ENCODE peak calls at places on chromosome 15, in seven cellular contexts. I is T-helper 17 cell; V is activated naive CD4-positive, alpha-beta T cell; L is NAMALWA; H is ACHN; Z is endothelial cell; T is effector CD4-positive, alpha-beta T cell. B is an unnamed sample.

GRCh38 chr15:26294062-26294689 is 431.0 kb upstream of the ATP10A start:
- DNase-seq in I (no peak), V (no peak), L (no peak), H (no peak), Z (no peak), T (no peak), B (no peak)

GRCh38 chr15:89299896-89300295 is 34.7 kb downstream of the POLG start:
- DNase-seq in I (no peak), V (no peak), L (no peak), H (peak), Z (no peak), T (no peak), B (no peak)

GRCh38 chr15:43775411-43775965 is 1.3 kb downstream of the ELL3 start:
- DNase-seq in I (no peak), V (no peak), L (peak), H (peak), Z (peak), T (no peak), B (no peak)

GRCh38 chr15:71596672-71597071 is 213.7 kb upstream of the NR2E3 start:
- DNase-seq in I (no peak), V (no peak), L (no peak), H (no peak), Z (no peak), T (no peak), B (no peak)

GRCh38 chr15:73273181-73274002 is 95.4 kb downstream of the HCN4 start:
- DNase-seq in I (peak), V (no peak), L (peak), H (peak), Z (peak), T (peak), B (peak)

GRCh38 chr15:82046668-82047492 is 1.1 kb upstream of the MEX3B start:
- DNase-seq in I (peak), V (peak), L (peak), H (peak), Z (peak), T (peak), B (peak)

GRCh38 chr15:86079491-86080266 is at the start of gene AGBL1:
- DNase-seq in I (no peak), V (no peak), L (no peak), H (no peak), Z (no peak), T (no peak), B (no peak)

GRCh38 chr15:34038023-34038403 is 991 bp downstream of the AVEN start:
- DNase-seq in I (no peak), V (no peak), L (no peak), H (no peak), Z (no peak), T (no peak), B (no peak)

GRCh38 chr15:88790486-88790885 is 12.8 kb upstream of the ACAN start:
- DNase-seq in I (no peak), V (no peak), L (no peak), H (no peak), Z (no peak), T (no peak), B (no peak)

GRCh38 chr15:69525543-69525942 is 72.9 kb downstream of the RPLP1 start:
- DNase-seq in I (no peak), V (no peak), L (no peak), H (no peak), Z (no peak), T (no peak), B (no peak)

GRCh38 chr15:91238664-91239428 is 138.8 kb downstream of the SV2B start:
- DNase-seq in I (no peak), V (no peak), L (no peak), H (no peak), Z (no peak), T (no peak), B (no peak)

GRCh38 chr15:72202801-72203506 is 5.4 kb upstream of the GRAMD2A start:
- DNase-seq in I (no peak), V (no peak), L (no peak), H (no peak), Z (no peak), T (no peak), B (no peak)

GRCh38 chr15:90106522-90107117 is 4.4 kb upstream of the IDH2 start:
- DNase-seq in I (no peak), V (no peak), L (no peak), H (peak), Z (no peak), T (no peak), B (no peak)

B was measured in T-helper 1 cell.